ENCODE peak calls at places on chromosomes 16 and 17, in ten cellular contexts. A is activated CD8-positive, alpha-beta memory T cell treated with anti-CD3 and anti-CD28 coated beads for 1 hour; P is activated T-cell treated with anti-CD3 and anti-CD28 coated beads for 1 hour; I is neural progenitor cell; S is LoVo; Y is WTC11; J is NCI-H2081; H is colonic mucosa; V is GM04504; O is NCI-H1048. U is an unnamed sample.

GRCh38 chr16:84699147-84699711 is 571 bp upstream of the USP10 start:
- DNase-seq in S (peak; percentile 6), A (no peak), O (no peak), P (peak; percentile 19), Y (no peak), J (peak; percentile 2), I (no peak), H (peak; percentile 39), V (no peak), U (no peak)

GRCh38 chr17:61532818-61533217 is 58.2 kb downstream of the NACA2 start:
- DNase-seq in H (no peak), O (no peak), A (no peak), I (no peak), J (no peak), V (no peak), S (no peak), P (no peak), Y (no peak), U (no peak)

GRCh38 chr16:31477220-31478216 is 5.4 kb upstream of the SLC5A2 start:
- DNase-seq in I (peak; percentile 52), A (no peak), O (no peak), H (peak; percentile 92), S (peak; percentile 42), J (no peak), P (no peak), V (no peak), Y (peak; percentile 86), U (peak; percentile 48)

GRCh38 chr17:77829871-77830799 is 128.4 kb upstream of the TNRC6C start:
- DNase-seq in I (peak; percentile 72), O (no peak), Y (no peak), H (no peak), P (no peak), V (no peak), S (no peak), J (no peak), A (no peak), U (no peak)

GRCh38 chr16:50265260-50265659 is 1.1 kb upstream of the ADCY7 start:
- DNase-seq in J (peak; percentile 22), H (peak; percentile 55), P (no peak), O (no peak), I (no peak), A (no peak), Y (no peak), V (no peak), S (no peak), U (no peak)

GRCh38 chr17:76690596-76691280 is 20.0 kb downstream of the MXRA7 start:
- DNase-seq in J (no peak), V (no peak), O (no peak), P (no peak), H (no peak), Y (no peak), I (peak; percentile 63), A (no peak), S (no peak), U (no peak)

GRCh38 chr16:54066451-54067056 is 220.0 kb downstream of the IRX3 start:
- DNase-seq in S (no peak), J (no peak), O (no peak), V (no peak), P (no peak), A (no peak), I (no peak), Y (no peak), H (no peak), U (no peak)

GRCh38 chr17:67375761-67376160 is 1.3 kb upstream of the PITPNC1 start:
- DNase-seq in P (no peak), O (no peak), H (no peak), V (no peak), S (no peak), J (no peak), Y (no peak), I (no peak), A (no peak), U (no peak)

GRCh38 chr17:64277831-64278562 is 14.9 kb upstream of the TEX2 start:
- DNase-seq in H (no peak), S (no peak), A (no peak), O (no peak), J (no peak), Y (no peak), V (no peak), I (no peak), P (no peak), U (no peak)

GRCh38 chr16:8474576-8474975 is 115.7 kb downstream of the TMEM114 start:
- DNase-seq in I (no peak), A (no peak), H (no peak), O (no peak), S (no peak), P (no peak), Y (no peak), J (no peak), V (no peak), U (no peak)